ENCODE peak calls at places on chromosomes 13 and 19, in six cellular contexts. N, X, H, A, F and Q are unnamed samples.
A peak's percentile ranks its signal among the peaks of the same experiment; 100 is the strongest.

GRCh38 chr13:49303533-49304252 is 56.0 kb downstream of the CDADC1 start:
- DNase-seq in H (no peak), F (no peak), X (no peak), N (no peak), A (no peak), Q (no peak)

GRCh38 chr19:14432817-14433453 is at the start of gene PKN1:
- DNase-seq in X (no peak), H (peak; percentile 39), N (no peak), F (peak; percentile 26), A (peak; percentile 64), Q (peak; percentile 73)

GRCh38 chr13:92681239-92681638 is 545.4 kb upstream of the GPC6 start:
- DNase-seq in N (no peak), H (no peak), A (no peak), F (no peak), X (no peak), Q (no peak)

GRCh38 chr19:52219611-52220010 is 29.8 kb downstream of the PPP2R1A start:
- DNase-seq in F (no peak), X (no peak), A (no peak), N (no peak), H (no peak), Q (no peak)

GRCh38 chr19:35211545-35212230 is 16.9 kb downstream of the FAM187B start:
- DNase-seq in F (no peak), A (no peak), N (no peak), H (peak; percentile 88), X (no peak), Q (no peak)

GRCh38 chr19:28297036-28297435 is 915.9 kb downstream of the UQCRFS1 start:
- DNase-seq in N (no peak), F (no peak), A (no peak), X (no peak), H (no peak), Q (no peak)

GRCh38 chr13:79679334-79679733 is 198.4 kb downstream of the NDFIP2 start:
- DNase-seq in F (no peak), H (no peak), X (no peak), A (peak; percentile 51), N (no peak), Q (peak; percentile 19)

GRCh38 chr13:113806526-113806925 is 47.5 kb downstream of the TMEM255B start:
- DNase-seq in N (no peak), A (no peak), X (no peak), F (no peak), H (no peak), Q (no peak)

GRCh38 chr13:30639671-30640070 is 22.0 kb downstream of the USPL1 start:
- DNase-seq in N (no peak), A (no peak), H (no peak), X (no peak), F (no peak), Q (no peak)

GRCh38 chr19:7916137-7916907 is 1.7 kb downstream of the TGFBR3L start:
- DNase-seq in X (no peak), A (no peak), N (no peak), H (peak; percentile 50), F (no peak), Q (no peak)

GRCh38 chr19:48858984-48859710 is 9.3 kb downstream of the PLEKHA4 start:
- DNase-seq in N (no peak), X (no peak), H (peak; percentile 78), A (no peak), F (peak; percentile 51), Q (peak; percentile 77)

GRCh38 chr13:30727491-30728350 is 7.6 kb upstream of the ALOX5AP start:
- DNase-seq in H (no peak), X (no peak), F (no peak), A (no peak), N (no peak), Q (no peak)

GRCh38 chr19:11382898-11383705 is 1.0 kb downstream of the EPOR start:
- DNase-seq in H (peak; percentile 41), A (peak; percentile 29), N (no peak), F (no peak), X (no peak), Q (peak; percentile 26)

GRCh38 chr19:13865578-13866462 is 11.1 kb upstream of the NANOS3 start:
- DNase-seq in H (no peak), F (no peak), X (no peak), N (no peak), A (peak; percentile 49), Q (no peak)

GRCh38 chr13:27833206-27833605 is 40.9 kb downstream of the GSX1 start:
- DNase-seq in H (no peak), X (no peak), F (no peak), N (no peak), A (no peak), Q (no peak)

GRCh38 chr19:313169-313987 is 22.2 kb upstream of the PLPP2 start:
- DNase-seq in H (no peak), N (no peak), X (no peak), A (no peak), F (no peak), Q (no peak)

GRCh38 chr19:55683449-55684261 is 8.6 kb downstream of the EPN1 start:
- DNase-seq in F (no peak), H (no peak), X (no peak), A (no peak), N (peak; percentile 64), Q (no peak)

GRCh38 chr19:28396259-28396940 is 816.6 kb downstream of the UQCRFS1 start:
- DNase-seq in N (peak; percentile 80), F (no peak), X (no peak), A (no peak), H (no peak), Q (no peak)